ENCODE peak calls at places on chromosomes 12 and 14, in four cellular contexts. M, J, E and N are unnamed samples.

GRCh38 chr12:102069707-102070106 is 7.9 kb upstream of the WASHC3 start:
- DNase-seq in J (no peak), E (no peak), M (no peak), N (no peak)

GRCh38 chr14:34678306-34678705 is 36.1 kb downstream of the CFL2 start:
- DNase-seq in J (no peak), M (no peak), E (no peak), N (no peak)

GRCh38 chr12:101981868-101982267 is 79.9 kb downstream of the WASHC3 start:
- DNase-seq in E (no peak), M (no peak), J (no peak), N (no peak)

GRCh38 chr12:91975891-91976290 is 169.8 kb downstream of the BTG1 start:
- DNase-seq in J (no peak), E (peak), M (no peak), N (no peak)

GRCh38 chr14:59422069-59422881 is 42.9 kb downstream of the GPR135 start:
- DNase-seq in M (no peak), E (no peak), J (no peak), N (no peak)

GRCh38 chr12:75657866-75658265 is 146.5 kb upstream of the KRR1 start:
- DNase-seq in J (peak), E (no peak), M (no peak), N (no peak)

GRCh38 chr12:53004582-53004981 is 1.7 kb upstream of the EIF4B start:
- DNase-seq in J (no peak), E (peak), M (peak), N (no peak)

GRCh38 chr14:33567003-33567735 is 383.7 kb downstream of the EGLN3 start:
- DNase-seq in M (no peak), J (peak), E (no peak), N (no peak)

GRCh38 chr12:69497308-69498026 is 27.3 kb downstream of the FRS2 start:
- DNase-seq in J (no peak), E (peak), M (no peak), N (no peak)

GRCh38 chr12:49022558-49023178 is 4.1 kb upstream of the PRKAG1 start:
- DNase-seq in M (no peak), J (no peak), E (no peak), N (no peak)

GRCh38 chr12:100128509-100128908 is 14.2 kb downstream of the BLTP3B start:
- DNase-seq in E (peak), J (peak), M (peak), N (no peak)

GRCh38 chr14:72476657-72477499 is 417.0 kb downstream of the DPF3 start:
- DNase-seq in E (peak), M (peak), J (peak), N (no peak)

GRCh38 chr12:19515179-19515578 is 75.9 kb downstream of the AEBP2 start:
- DNase-seq in M (no peak), J (no peak), E (no peak), N (no peak)

GRCh38 chr14:97712471-97712870 is 915.3 kb downstream of the VRK1 start:
- DNase-seq in J (no peak), E (no peak), M (no peak), N (no peak)

GRCh38 chr12:48816148-48816854 is 2.0 kb upstream of the CACNB3 start:
- DNase-seq in M (no peak), E (no peak), J (no peak), N (no peak)

GRCh38 chr14:23704890-23705289 is 68.7 kb downstream of the DHRS2 start:
- DNase-seq in E (no peak), J (peak), M (no peak), N (peak)

GRCh38 chr14:29222671-29223268 is 456.2 kb downstream of the FOXG1 start:
- DNase-seq in M (peak), E (peak), J (peak), N (no peak)

GRCh38 chr12:23169012-23170003 is 544.3 kb downstream of the ETNK1 start:
- DNase-seq in M (no peak), E (no peak), J (no peak), N (no peak)

GRCh38 chr12:11658796-11659195 is 9.3 kb downstream of the ETV6 start:
- DNase-seq in E (peak), M (no peak), J (no peak), N (no peak)

GRCh38 chr14:64845878-64846277 is 33.8 kb downstream of the SPTB start:
- DNase-seq in E (peak), J (peak), M (no peak), N (no peak)

GRCh38 chr14:49940805-49941421 is 48.0 kb downstream of the ARF6 start:
- DNase-seq in E (peak), J (peak), M (no peak), N (no peak)

GRCh38 chr14:61652526-61653262 is 42.6 kb upstream of the HIF1A start:
- DNase-seq in E (no peak), J (no peak), M (no peak), N (no peak)

GRCh38 chr12:115626210-115626609 is 651.3 kb downstream of the MED13L start:
- DNase-seq in E (no peak), M (no peak), J (no peak), N (no peak)

GRCh38 chr12:116690016-116690709 is 47.7 kb downstream of the SPRING1 start:
- DNase-seq in J (no peak), M (no peak), E (no peak), N (no peak)

GRCh38 chr14:64970776-64971451 is 1.2 kb downstream of the RAB15 start:
- DNase-seq in M (no peak), J (peak), E (peak), N (no peak)

GRCh38 chr14:102523200-102524025 is 13.8 kb upstream of the ANKRD9 start:
- DNase-seq in J (peak), E (no peak), M (no peak), N (no peak)

GRCh38 chr14:86221000-86221399 is 691.1 kb downstream of the FLRT2 start:
- DNase-seq in J (no peak), E (peak), M (peak), N (peak)

GRCh38 chr12:124548854-124549378 is 18.5 kb downstream of the NCOR2 start:
- DNase-seq in J (peak), E (peak), M (no peak), N (no peak)

GRCh38 chr14:20477211-20477876 is 8.1 kb downstream of the PNP start:
- DNase-seq in J (peak), M (no peak), E (peak), N (no peak)

GRCh38 chr14:90804292-90804671 is 11.9 kb downstream of the TTC7B start:
- DNase-seq in J (no peak), M (no peak), E (no peak), N (no peak)

GRCh38 chr14:90807060-90807459 is 9.2 kb downstream of the TTC7B start:
- DNase-seq in J (no peak), M (no peak), E (no peak), N (no peak)

GRCh38 chr14:90804776-90805391 is 11.3 kb downstream of the TTC7B start:
- DNase-seq in E (no peak), J (no peak), M (no peak), N (no peak)

GRCh38 chr14:90805662-90806548 is 10.3 kb downstream of the TTC7B start:
- DNase-seq in E (no peak), M (no peak), J (no peak), N (no peak)

GRCh38 chr14:90803249-90803648 is 13.0 kb downstream of the TTC7B start:
- DNase-seq in J (no peak), E (no peak), M (no peak), N (no peak)
- H3K4me2 ChIP-seq in J (no peak), E (no peak), M (no peak), N (no peak)

GRCh38 chr14:68399971-68400370 is 392.9 kb downstream of the ZFP36L1 start:
- DNase-seq in E (no peak), J (no peak), M (no peak), N (no peak)
- H4K91ac ChIP-seq in E (peak), J (peak), M (no peak), N (no peak)

GRCh38 chr14:22613091-22613695 is 15.1 kb downstream of the ABHD4 start:
- DNase-seq in M (no peak), J (peak), E (no peak), N (no peak)

GRCh38 chr14:22613736-22614239 is 15.7 kb downstream of the ABHD4 start:
- DNase-seq in E (no peak), J (peak), M (no peak), N (no peak)

GRCh38 chr14:22610931-22611330 is 12.8 kb downstream of the ABHD4 start:
- DNase-seq in E (no peak), J (no peak), M (no peak), N (no peak)

GRCh38 chr14:22614240-22614799 is 16.2 kb downstream of the ABHD4 start:
- DNase-seq in J (peak), E (peak), M (no peak), N (no peak)
- H3K4me2 ChIP-seq in J (peak), E (peak), M (no peak), N (no peak)

GRCh38 chr14:91394105-91395081 is 23.2 kb downstream of the CCDC88C start:
- DNase-seq in E (no peak), M (no peak), J (no peak), N (no peak)
- H4K91ac ChIP-seq in E (no peak), M (no peak), J (no peak), N (no peak)

GRCh38 chr14:101005447-101005846 is 101.9 kb upstream of the RTL1 start:
- DNase-seq in E (no peak), J (no peak), M (peak), N (no peak)
- H3K4me2 ChIP-seq in E (peak), J (no peak), M (no peak), N (no peak)

GRCh38 chr14:89748004-89748403 is 206.5 kb downstream of the EFCAB11 start:
- DNase-seq in M (no peak), E (peak), J (no peak), N (no peak)
- H4K91ac ChIP-seq in M (no peak), E (no peak), J (no peak), N (no peak)

GRCh38 chr12:3125674-3126073 is 48.5 kb downstream of the TSPAN9 start:
- DNase-seq in J (no peak), E (no peak), M (no peak), N (no peak)
- H3K4me2 ChIP-seq in J (no peak), E (no peak), M (no peak), N (no peak)

GRCh38 chr12:131827961-131828534 is at the start of gene MMP17:
- DNase-seq in E (peak), J (peak), M (peak), N (peak)
- H4K91ac ChIP-seq in E (no peak), J (peak), M (no peak), N (no peak)

GRCh38 chr12:96190403-96191170 is 3.6 kb upstream of the ELK3 start:
- DNase-seq in J (peak), M (no peak), E (peak), N (no peak)

GRCh38 chr12:96192926-96193573 is 1.1 kb upstream of the ELK3 start:
- DNase-seq in M (no peak), E (no peak), J (no peak), N (no peak)

GRCh38 chr12:96187675-96188355 is 6.4 kb upstream of the ELK3 start:
- DNase-seq in E (no peak), J (no peak), M (no peak), N (no peak)

GRCh38 chr12:96186902-96187301 is 7.3 kb upstream of the ELK3 start:
- DNase-seq in J (no peak), M (no peak), E (no peak), N (no peak)

GRCh38 chr12:96189781-96190180 is 4.4 kb upstream of the ELK3 start:
- DNase-seq in E (no peak), J (no peak), M (no peak), N (no peak)
- H3K4me2 ChIP-seq in E (no peak), J (no peak), M (no peak), N (no peak)

GRCh38 chr14:104592785-104593184 is 11.8 kb downstream of the TMEM179 start:
- DNase-seq in J (no peak), E (no peak), M (no peak), N (no peak)

GRCh38 chr14:104593241-104593701 is 11.3 kb downstream of the TMEM179 start:
- DNase-seq in E (no peak), J (no peak), M (no peak), N (no peak)

GRCh38 chr14:104591506-104592291 is 12.1 kb downstream of the C14orf180 start:
- DNase-seq in E (no peak), J (no peak), M (no peak), N (no peak)

GRCh38 chr14:104591031-104591430 is 11.5 kb downstream of the C14orf180 start:
- DNase-seq in J (no peak), M (no peak), E (no peak), N (no peak)

GRCh38 chr14:104592292-104592672 is 12.3 kb downstream of the TMEM179 start:
- DNase-seq in J (no peak), M (no peak), E (no peak), N (no peak)
- H4K91ac ChIP-seq in J (no peak), M (no peak), E (no peak), N (no peak)